ENCODE peak calls at places on chromosomes 12 and 14, in ten cellular contexts. E is neural crest cell; Q is GM13976; Y is Panc1; P is heart right ventricle; D is activated B cell treated with CpG ODN at 0.5 μM for 24 hours; S is psoas muscle; T is GM13977; Z is fibroblast of mammary gland; H is CD8-positive, alpha-beta T cell. N is an unnamed sample.

GRCh38 chr14:86852530-86852929 is 1140.5 kb downstream of the GALC start:
- DNase-seq in Y (no peak), S (no peak), H (no peak), Z (no peak), E (no peak), T (no peak), Q (no peak), D (no peak), P (no peak), N (no peak)

GRCh38 chr12:82596484-82596883 is 90.2 kb upstream of the TMTC2 start:
- DNase-seq in Y (no peak), S (no peak), Z (no peak), P (no peak), T (no peak), Q (no peak), E (no peak), H (no peak), D (no peak), N (no peak)

GRCh38 chr12:102963796-102964195 is 6.3 kb downstream of the ASCL1 start:
- DNase-seq in Y (no peak), E (no peak), Z (no peak), P (no peak), H (no peak), Q (no peak), S (no peak), T (no peak), D (no peak), N (no peak)

GRCh38 chr12:6570264-6570887 is 2.3 kb upstream of the NOP2 start:
- DNase-seq in D (peak), Q (peak), E (peak), P (peak), S (no peak), Y (no peak), Z (peak), T (peak), H (peak), N (no peak)

GRCh38 chr14:30550335-30550734 is 8.6 kb upstream of the G2E3 start:
- DNase-seq in E (no peak), S (no peak), P (no peak), D (no peak), Q (no peak), Y (no peak), T (no peak), H (no peak), Z (peak), N (no peak)

GRCh38 chr12:4862809-4863208 is 46.9 kb upstream of the KCNA1 start:
- DNase-seq in S (no peak), Z (peak), P (no peak), Y (no peak), E (no peak), H (no peak), Q (no peak), T (no peak), D (no peak), N (no peak)

GRCh38 chr14:32932921-32933622 is 5.6 kb upstream of the NPAS3 start:
- DNase-seq in D (no peak), H (no peak), T (peak), Q (peak), Y (no peak), S (peak), E (peak), Z (no peak), P (peak), N (no peak)

GRCh38 chr12:46492471-46493351 is 120.1 kb upstream of the SLC38A2 start:
- DNase-seq in Z (peak), P (no peak), T (no peak), D (no peak), S (no peak), Q (no peak), Y (peak), H (no peak), E (no peak), N (no peak)

GRCh38 chr14:89384023-89384422 is 33.0 kb downstream of the FOXN3 start:
- DNase-seq in H (peak), Y (no peak), E (no peak), S (no peak), Z (no peak), P (no peak), D (peak), Q (peak), T (peak), N (no peak)

GRCh38 chr12:34297126-34297789 is 275.0 kb downstream of the ALG10 start:
- DNase-seq in H (no peak), P (peak), D (no peak), T (no peak), S (peak), Y (no peak), Z (no peak), E (no peak), Q (no peak), N (no peak)

GRCh38 chr12:22256076-22256475 is 78.4 kb downstream of the ST8SIA1 start:
- DNase-seq in P (no peak), T (no peak), Q (no peak), Z (no peak), H (no peak), D (no peak), Y (no peak), S (no peak), E (no peak), N (peak)

GRCh38 chr12:47837190-47838171 is 17.8 kb upstream of the HDAC7 start:
- DNase-seq in Y (peak), Q (peak), D (peak), Z (peak), P (peak), H (peak), S (peak), E (peak), T (peak), N (peak)

GRCh38 chr14:95046711-95047681 is 110.3 kb downstream of the DICER1 start:
- DNase-seq in Y (no peak), S (no peak), P (no peak), T (no peak), Z (no peak), Q (no peak), D (no peak), H (no peak), E (no peak), N (no peak)

GRCh38 chr12:42617622-42618021 is 28.1 kb upstream of the PRICKLE1 start:
- DNase-seq in E (no peak), P (no peak), Q (no peak), Y (no peak), S (no peak), T (no peak), Z (no peak), H (no peak), D (no peak), N (no peak)

GRCh38 chr14:25032092-25032784 is 17.7 kb downstream of the STXBP6 start:
- DNase-seq in P (no peak), Y (no peak), T (no peak), Q (no peak), Z (no peak), E (no peak), H (no peak), D (no peak), S (no peak), N (no peak)

GRCh38 chr14:91246051-91246852 is 1.7 kb upstream of the GPR68 start:
- DNase-seq in D (no peak), T (no peak), Q (no peak), S (no peak), Y (no peak), H (peak), P (no peak), Z (no peak), E (no peak), N (no peak)

GRCh38 chr12:44874981-44875416 is 1.1 kb downstream of the NELL2 start:
- DNase-seq in P (no peak), S (no peak), Y (no peak), E (no peak), Q (peak), T (peak), Z (no peak), H (peak), D (no peak), N (no peak)

GRCh38 chr12:3493225-3494049 is 2.4 kb downstream of the PRMT8 start:
- DNase-seq in S (peak), E (no peak), D (no peak), T (no peak), P (peak), Q (no peak), H (no peak), Y (no peak), Z (no peak), N (peak)

GRCh38 chr14:66233571-66233970 is 252.6 kb upstream of the CCDC196 start:
- DNase-seq in Z (no peak), H (no peak), Y (no peak), P (no peak), T (no peak), D (no peak), E (no peak), Q (no peak), S (no peak), N (no peak)

GRCh38 chr12:71503579-71504470 is 64.2 kb downstream of the LGR5 start:
- DNase-seq in S (no peak), Z (no peak), D (no peak), E (no peak), H (no peak), P (no peak), Y (no peak), T (no peak), Q (no peak), N (no peak)

GRCh38 chr14:50173891-50174290 is 57.5 kb downstream of the SOS2 start:
- DNase-seq in H (no peak), S (no peak), E (no peak), Z (peak), Q (no peak), P (no peak), Y (no peak), D (no peak), T (no peak), N (no peak)

GRCh38 chr12:130104596-130105253 is 57.5 kb upstream of the FZD10 start:
- DNase-seq in H (no peak), P (no peak), Z (no peak), Q (no peak), D (no peak), S (no peak), E (peak), T (no peak), Y (no peak), N (peak)

GRCh38 chr12:107126688-107127481 is 33.5 kb upstream of the CRY1 start:
- DNase-seq in Y (no peak), S (no peak), D (no peak), Q (no peak), Z (peak), T (no peak), P (no peak), H (no peak), E (no peak), N (no peak)

GRCh38 chr12:95470300-95470699 is 3.7 kb upstream of the METAP2 start:
- DNase-seq in E (no peak), D (no peak), S (no peak), T (no peak), P (no peak), Y (no peak), Z (no peak), Q (no peak), H (no peak), N (no peak)

GRCh38 chr14:104843442-104844305 is 21.4 kb upstream of the CEP170B start:
- DNase-seq in Z (no peak), P (no peak), D (no peak), H (no peak), T (no peak), S (no peak), Y (no peak), Q (peak), E (no peak), N (no peak)

GRCh38 chr14:81018714-81019512 is 63.5 kb downstream of the TSHR start:
- DNase-seq in E (no peak), S (no peak), H (no peak), Y (no peak), Z (peak), P (no peak), Q (no peak), D (no peak), T (no peak), N (no peak)

GRCh38 chr12:116559330-116560080 is at the start of gene MAP1LC3B2:
- DNase-seq in S (peak), Z (peak), T (peak), Y (no peak), Q (peak), E (peak), H (peak), D (peak), P (no peak), N (no peak)

GRCh38 chr12:75613981-75614380 is 102.6 kb upstream of the KRR1 start:
- DNase-seq in Y (no peak), E (no peak), Z (peak), Q (no peak), P (no peak), S (no peak), T (no peak), H (no peak), D (no peak), N (no peak)

GRCh38 chr14:54355698-54356097 is 41.1 kb upstream of the CDKN3 start:
- DNase-seq in P (no peak), D (no peak), S (no peak), E (no peak), Y (no peak), Q (no peak), H (no peak), T (no peak), Z (no peak), N (no peak)

GRCh38 chr12:28827841-28828240 is 321.2 kb upstream of the FAR2 start:
- DNase-seq in T (no peak), Y (no peak), S (no peak), P (no peak), H (no peak), Z (no peak), E (no peak), Q (no peak), D (no peak), N (peak)

GRCh38 chr14:74263181-74263580 is 23.9 kb downstream of the VSX2 start:
- DNase-seq in S (no peak), P (no peak), H (no peak), Y (no peak), Z (no peak), Q (no peak), E (no peak), T (no peak), D (no peak), N (no peak)

GRCh38 chr12:107873223-107873622 is 98.7 kb downstream of the ASCL4 start:
- DNase-seq in T (no peak), H (no peak), Y (no peak), E (no peak), Q (peak), P (no peak), D (no peak), Z (no peak), S (no peak), N (no peak)

GRCh38 chr12:121223283-121223946 is 13.5 kb downstream of the P2RX4 start:
- DNase-seq in Y (no peak), T (peak), E (no peak), Q (peak), S (no peak), D (no peak), H (peak), Z (no peak), P (no peak), N (no peak)

GRCh38 chr14:53180272-53181221 is 27.4 kb upstream of the DDHD1 start:
- DNase-seq in E (peak), P (no peak), S (no peak), H (peak), Y (no peak), Z (peak), D (no peak), Q (peak), T (no peak), N (peak)

GRCh38 chr12:51941011-51941561 is 10.4 kb upstream of the ACVR1B start:
- DNase-seq in H (no peak), E (no peak), S (no peak), Q (no peak), T (no peak), P (peak), Z (peak), Y (no peak), D (no peak), N (peak)

GRCh38 chr12:3128498-3129293 is 51.5 kb downstream of the TSPAN9 start:
- DNase-seq in D (no peak), Q (no peak), P (no peak), T (no peak), S (no peak), Z (no peak), H (no peak), Y (no peak), E (no peak), N (no peak)

GRCh38 chr12:49783917-49784676 is 42.7 kb downstream of the TMBIM6 start:
- DNase-seq in Y (no peak), Q (no peak), S (no peak), D (no peak), H (no peak), P (no peak), Z (peak), E (no peak), T (no peak), N (no peak)

GRCh38 chr12:31117203-31118011 is 43.7 kb downstream of the DDX11 start:
- DNase-seq in E (peak), S (peak), Q (peak), T (peak), D (peak), Y (peak), H (peak), P (no peak), Z (peak), N (peak)

GRCh38 chr14:37597538-37598084 is 2.2 kb downstream of the TTC6 start:
- DNase-seq in E (no peak), T (peak), D (no peak), Z (peak), P (no peak), Y (no peak), H (no peak), Q (no peak), S (no peak), N (peak)
- TF ChIP-seq CTCF in E (peak), T (no peak), D (no peak), Z (peak), P (no peak), Y (peak), H (no peak), Q (no peak), S (no peak), N (peak)

GRCh38 chr12:110640275-110641025 is 26.5 kb downstream of the TCTN1 start:
- DNase-seq in D (no peak), E (no peak), Z (no peak), H (no peak), Y (no peak), Q (no peak), T (no peak), P (peak), S (peak), N (no peak)

GRCh38 chr12:110638792-110639191 is 24.9 kb downstream of the TCTN1 start:
- DNase-seq in Q (no peak), Z (peak), P (no peak), E (no peak), T (no peak), S (no peak), H (no peak), D (no peak), Y (no peak), N (no peak)

GRCh38 chr12:110637869-110638441 is 24.0 kb downstream of the TCTN1 start:
- DNase-seq in H (no peak), Q (no peak), P (no peak), Y (no peak), S (peak), E (no peak), T (no peak), D (peak), Z (peak), N (no peak)

GRCh38 chr12:110639336-110640178 is 25.6 kb downstream of the TCTN1 start:
- DNase-seq in P (no peak), Y (no peak), Z (peak), T (peak), S (no peak), D (no peak), H (no peak), E (no peak), Q (peak), N (no peak)

GRCh38 chr12:110641512-110641911 is 27.6 kb downstream of the TCTN1 start:
- DNase-seq in P (no peak), D (no peak), E (no peak), S (peak), H (no peak), Z (peak), Y (no peak), T (no peak), Q (no peak), N (peak)
- TF ChIP-seq CTCF in P (no peak), D (no peak), E (no peak), S (no peak), H (no peak), Z (no peak), Y (no peak), T (no peak), Q (no peak), N (peak)

DNA sequence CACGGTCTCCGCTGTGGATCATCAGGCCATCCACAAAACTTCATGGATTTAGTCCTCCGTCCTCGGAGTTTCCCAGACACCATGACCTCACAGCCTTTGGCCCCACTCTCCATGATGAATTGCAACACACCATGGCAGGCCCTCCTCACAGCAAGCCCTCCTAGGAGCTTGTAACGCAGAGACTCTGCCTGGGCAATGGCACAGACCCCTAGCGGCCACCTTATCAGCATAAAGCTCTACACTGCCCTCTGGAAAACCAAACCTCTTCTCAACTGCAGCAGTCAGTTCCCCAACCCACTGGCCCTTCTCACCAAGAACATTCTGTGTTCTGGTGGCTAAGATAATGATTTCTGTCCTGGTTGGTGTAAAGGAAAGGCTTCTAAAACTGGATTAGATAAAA is 238.4 kb upstream of the USP15 start:
- DNase-seq in Z (no peak), H (no peak), S (no peak), T (no peak), E (no peak), P (no peak), Y (no peak), D (no peak), Q (no peak), N (no peak)
- TF ChIP-seq CTCF in Z (no peak), H (no peak), S (no peak), T (no peak), E (no peak), P (no peak), Y (no peak), D (no peak), Q (no peak), N (no peak)

DNA sequence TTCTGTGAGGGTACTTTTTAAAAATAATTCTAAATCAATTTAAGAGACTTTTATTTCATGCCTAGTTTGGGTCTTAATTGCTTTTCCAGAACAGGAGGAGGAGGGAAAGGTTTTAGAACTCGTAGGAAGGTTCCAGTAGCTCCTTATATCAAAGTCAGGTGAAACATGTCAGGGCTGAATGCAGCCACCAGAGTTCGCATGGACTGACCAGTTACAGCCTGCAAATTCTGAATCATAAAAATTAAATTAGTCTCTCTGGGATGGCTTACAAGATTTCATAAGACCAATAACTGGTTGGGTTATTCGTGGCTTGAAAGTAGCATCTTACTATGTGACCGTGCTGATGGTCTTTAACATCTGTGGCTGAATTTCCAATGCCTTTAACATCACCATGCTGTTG is 410 bp downstream of the BDKRB1 start:
- DNase-seq in E (no peak), S (no peak), D (no peak), P (no peak), Y (no peak), Q (no peak), Z (peak), H (no peak), T (no peak), N (no peak)
- TF ChIP-seq CTCF in E (no peak), S (no peak), D (no peak), P (no peak), Y (no peak), Q (no peak), Z (peak), H (no peak), T (no peak), N (peak)

GRCh38 chr12:104627231-104627974 is 170.7 kb downstream of the CHST11 start:
- DNase-seq in S (no peak), Q (no peak), T (no peak), E (no peak), P (no peak), Y (no peak), Z (no peak), D (no peak), H (no peak), N (no peak)
- TF ChIP-seq CTCF in S (no peak), Q (no peak), T (no peak), E (no peak), P (no peak), Y (no peak), Z (no peak), D (no peak), H (no peak), N (no peak)

DNA sequence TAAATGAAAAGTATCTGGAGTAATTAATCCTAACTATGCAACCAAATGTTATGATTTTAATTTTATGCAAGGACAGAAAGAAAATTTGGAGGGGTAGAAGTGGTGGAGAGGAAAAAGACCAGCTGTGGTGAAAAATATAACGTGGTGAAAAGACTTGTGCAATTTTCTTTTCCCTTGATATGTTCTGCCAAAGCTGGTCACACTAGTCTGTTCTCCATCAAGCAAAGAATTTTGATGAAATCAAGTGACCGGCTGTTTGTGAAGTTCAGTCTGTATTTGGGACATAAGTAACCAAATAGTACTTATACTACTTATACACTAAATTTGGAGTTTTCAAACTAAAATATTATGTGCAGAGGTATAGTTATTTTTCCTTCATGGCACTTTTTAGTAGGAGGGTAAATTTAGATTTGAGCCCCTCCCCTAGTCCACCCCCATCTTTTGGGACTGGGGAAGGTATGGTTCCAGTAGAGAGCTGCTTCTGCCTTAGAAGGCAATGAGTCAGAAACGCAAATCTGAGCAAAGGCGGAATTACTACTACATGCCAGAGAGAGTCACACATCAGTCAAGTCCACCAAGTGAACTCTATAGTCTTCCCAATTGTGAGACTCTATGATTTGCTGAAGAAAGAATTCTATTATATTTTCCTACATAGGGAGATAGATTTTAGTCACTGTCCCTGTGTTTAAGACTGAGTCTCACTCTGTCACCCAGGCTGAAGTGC is 229.7 kb downstream of the SLC25A21 start:
- DNase-seq in P (no peak), Q (no peak), Y (no peak), Z (peak), D (no peak), T (no peak), E (no peak), H (no peak), S (no peak), N (no peak)
- TF ChIP-seq CTCF in P (no peak), Q (no peak), Y (peak), Z (no peak), D (peak), T (no peak), E (no peak), H (no peak), S (no peak), N (no peak)